ENCODE peak calls at places on chromosomes 5 and 9, in four cellular contexts. J is ELF-1; H is nephron progenitor cell; P is stimulated activated naive B cell treated with anti-CD40 and anti-IgM and Interleukin-4, amounts not matched to agents 10 μg/mL and 1 μg/mL and 100 μg/mL, for 72 hours. S is an unnamed sample.

GRCh38 chr9:107816187-107817021 is 326.8 kb upstream of the KLF4 start:
- DNase-seq in J (no peak), H (no peak), P (no peak), S (no peak)

GRCh38 chr9:68844623-68845612 is 139.9 kb downstream of the PIP5K1B start:
- DNase-seq in J (peak), H (peak), P (no peak), S (peak)

GRCh38 chr9:91166796-91167366 is 194.8 kb downstream of the AUH start:
- DNase-seq in J (peak), H (no peak), P (no peak), S (no peak)

GRCh38 chr9:2267171-2267740 is 252.1 kb downstream of the SMARCA2 start:
- DNase-seq in J (no peak), H (no peak), P (no peak), S (no peak)

GRCh38 chr5:159928122-159928960 is 12.1 kb downstream of the ADRA1B start:
- DNase-seq in J (no peak), H (no peak), P (no peak), S (no peak)

GRCh38 chr9:34771023-34771422 is 61.1 kb upstream of the CCL21 start:
- DNase-seq in J (no peak), H (no peak), P (no peak), S (no peak)

GRCh38 chr9:112065781-112066606 is 109.1 kb downstream of the SUSD1 start:
- DNase-seq in J (peak), H (peak), P (no peak), S (no peak)

GRCh38 chr5:151448038-151448985 is 909 bp downstream of the SLC36A1 start:
- DNase-seq in J (peak), H (peak), P (no peak), S (peak)

S was measured in germinal center.